ENCODE peak calls at places on chromosomes 4 and X, in four cellular contexts. One of them, this sample, is unnamed.

GRCh38 chr4:87030606-87031441 is 96.0 kb downstream of the AFF1 start:
- DNase-seq in T-cell: no peak
- DNase-seq in RWPE1: no peak
- DNase-seq in germinal center: no peak
- DNase-seq in this sample: no peak

GRCh38 chrX:105307762-105308161 is 87.3 kb upstream of the TEX13A start:
- DNase-seq in T-cell: no peak
- DNase-seq in RWPE1: no peak
- DNase-seq in germinal center: no peak
- DNase-seq in this sample: no peak

GRCh38 chr4:45317276-45317675 is 590.9 kb upstream of the GNPDA2 start:
- DNase-seq in T-cell: no peak
- DNase-seq in RWPE1: peak; percentile 4
- DNase-seq in germinal center: no peak
- DNase-seq in this sample: no peak

GRCh38 chr4:80141543-80141942 is 55.8 kb upstream of the PRDM8 start:
- DNase-seq in T-cell: no peak
- DNase-seq in RWPE1: no peak
- DNase-seq in germinal center: no peak
- DNase-seq in this sample: no peak

GRCh38 chr4:172134536-172134935 is 321.3 kb downstream of the GALNTL6 start:
- DNase-seq in T-cell: no peak
- DNase-seq in RWPE1: no peak
- DNase-seq in germinal center: no peak
- DNase-seq in this sample: no peak

GRCh38 chrX:33336783-33337182 is 125.4 kb upstream of the DMD start:
- DNase-seq in T-cell: no peak
- DNase-seq in RWPE1: peak; percentile 3
- DNase-seq in germinal center: no peak
- DNase-seq in this sample: no peak

GRCh38 chrX:72094894-72095293 is 36.8 kb downstream of the RTL5 start:
- DNase-seq in T-cell: peak; percentile 69
- DNase-seq in RWPE1: no peak
- DNase-seq in germinal center: peak; percentile 4
- DNase-seq in this sample: peak; percentile 22

GRCh38 chr4:88352062-88352461 is 26.6 kb upstream of the HERC6 start:
- DNase-seq in T-cell: no peak
- DNase-seq in RWPE1: no peak
- DNase-seq in germinal center: no peak
- DNase-seq in this sample: peak; percentile 62

GRCh38 chrX:153791104-153791852 is 2.9 kb downstream of the IDH3G start:
- DNase-seq in T-cell: no peak
- DNase-seq in RWPE1: no peak
- DNase-seq in germinal center: no peak
- DNase-seq in this sample: no peak

GRCh38 chrX:9337056-9337455 is 127.8 kb upstream of the TBL1X start:
- DNase-seq in T-cell: no peak
- DNase-seq in RWPE1: no peak
- DNase-seq in germinal center: no peak
- DNase-seq in this sample: no peak

GRCh38 chrX:57178605-57179004 is 41.4 kb upstream of the SPIN2A start:
- DNase-seq in T-cell: no peak
- DNase-seq in RWPE1: no peak
- DNase-seq in germinal center: no peak
- DNase-seq in this sample: no peak

GRCh38 chrX:44400588-44400987 is 57.1 kb upstream of the EFHC2 start:
- DNase-seq in T-cell: no peak
- DNase-seq in RWPE1: peak; percentile 58
- DNase-seq in germinal center: no peak
- DNase-seq in this sample: peak; percentile 92

GRCh38 chrX:46961574-46962279 is 49.5 kb downstream of the JADE3 start:
- DNase-seq in T-cell: no peak
- DNase-seq in RWPE1: no peak
- DNase-seq in germinal center: no peak
- DNase-seq in this sample: no peak

GRCh38 chrX:124476562-124476961 is 130.2 kb downstream of the SH2D1A start:
- DNase-seq in T-cell: no peak
- DNase-seq in RWPE1: no peak
- DNase-seq in germinal center: no peak
- DNase-seq in this sample: no peak

GRCh38 chr4:2443061-2443730 is 24.4 kb downstream of the CFAP99 start:
- DNase-seq in T-cell: no peak
- DNase-seq in RWPE1: no peak
- DNase-seq in germinal center: no peak
- DNase-seq in this sample: no peak

GRCh38 chr4:1567519-1567807 is 116.7 kb downstream of the FAM53A start:
- DNase-seq in T-cell: no peak
- DNase-seq in RWPE1: no peak
- DNase-seq in germinal center: no peak
- DNase-seq in this sample: no peak

GRCh38 chr4:3160325-3160915 is 85.9 kb downstream of the HTT start:
- DNase-seq in T-cell: no peak
- DNase-seq in RWPE1: no peak
- DNase-seq in germinal center: no peak
- DNase-seq in this sample: no peak

GRCh38 chr4:76178296-76178695 is 30.1 kb upstream of the NUP54 start:
- DNase-seq in T-cell: no peak
- DNase-seq in RWPE1: no peak
- DNase-seq in germinal center: no peak
- DNase-seq in this sample: no peak

GRCh38 chr4:159787901-159788300 is 685.0 kb downstream of the RAPGEF2 start:
- DNase-seq in T-cell: no peak
- DNase-seq in RWPE1: peak; percentile 1
- DNase-seq in germinal center: no peak
- DNase-seq in this sample: peak; percentile 83

GRCh38 chr4:7761720-7762119 is 177.9 kb downstream of the AFAP1 start:
- DNase-seq in T-cell: peak; percentile 26
- DNase-seq in RWPE1: peak; percentile 21
- DNase-seq in germinal center: peak; percentile 56
- DNase-seq in this sample: peak; percentile 11

GRCh38 chr4:136012250-136012649 is 1520.0 kb downstream of the PCDH18 start:
- DNase-seq in T-cell: no peak
- DNase-seq in RWPE1: no peak
- DNase-seq in germinal center: no peak
- DNase-seq in this sample: no peak

GRCh38 chr4:129342820-129343219 is 246.9 kb downstream of the C4orf33 start:
- DNase-seq in T-cell: no peak
- DNase-seq in RWPE1: peak; percentile 76
- DNase-seq in germinal center: no peak
- DNase-seq in this sample: peak; percentile 65

GRCh38 chr4:155403886-155404285 is 27.1 kb upstream of the MAP9 start:
- DNase-seq in T-cell: no peak
- DNase-seq in RWPE1: peak; percentile 45
- DNase-seq in germinal center: no peak
- DNase-seq in this sample: peak; percentile 43

GRCh38 chrX:129737921-129738320 is 858 bp upstream of the XPNPEP2 start:
- DNase-seq in T-cell: no peak
- DNase-seq in RWPE1: peak; percentile 27
- DNase-seq in germinal center: peak; percentile 31
- DNase-seq in this sample: peak; percentile 70

GRCh38 chrX:85243761-85244410 is at the start of the genes SATL1 and ZNF711:
- DNase-seq in T-cell: peak; percentile 11
- DNase-seq in RWPE1: peak; percentile 1
- DNase-seq in germinal center: peak; percentile 14
- DNase-seq in this sample: peak; percentile 27

GRCh38 chrX:45508459-45508858 is 307.8 kb upstream of the DIPK2B start:
- DNase-seq in T-cell: no peak
- DNase-seq in RWPE1: peak; percentile 26
- DNase-seq in germinal center: no peak
- DNase-seq in this sample: peak; percentile 64

GRCh38 chrX:133594156-133594555 is 178.9 kb upstream of the GPC4 start:
- DNase-seq in T-cell: no peak
- DNase-seq in RWPE1: no peak
- DNase-seq in germinal center: no peak
- DNase-seq in this sample: peak; percentile 55